ENCODE peak calls at places on chromosomes 11 and 22, in ten cellular contexts. One of them, this sample, is unnamed.

GRCh38 chr11:121567988-121568387 is 115.2 kb upstream of the SORL1-AS1 start:
- DNase-seq in A172: no peak
- DNase-seq in IMR-90: no peak
- DNase-seq in neural progenitor cell: no peak
- DNase-seq in NCI-H774: no peak
- DNase-seq in bronchial epithelial cell: no peak
- DNase-seq in anterior cingulate cortex: no peak
- DNase-seq in cardiac fibroblast: no peak
- DNase-seq in osteocyte: no peak
- DNase-seq in EL: no peak
- DNase-seq in this sample: no peak

GRCh38 chr11:88345408-88345807 is 7.9 kb upstream of the CTSC start:
- DNase-seq in A172: no peak
- DNase-seq in IMR-90: peak; percentile 54
- DNase-seq in neural progenitor cell: no peak
- DNase-seq in NCI-H774: no peak
- DNase-seq in bronchial epithelial cell: peak; percentile 58
- DNase-seq in anterior cingulate cortex: no peak
- DNase-seq in cardiac fibroblast: peak; percentile 67
- DNase-seq in osteocyte: no peak
- DNase-seq in EL: peak; percentile 52
- DNase-seq in this sample: no peak

GRCh38 chr22:42700355-42700754 is 20.3 kb downstream of the A4GALT start:
- DNase-seq in A172: no peak
- DNase-seq in IMR-90: no peak
- DNase-seq in neural progenitor cell: no peak
- DNase-seq in NCI-H774: no peak
- DNase-seq in bronchial epithelial cell: no peak
- DNase-seq in anterior cingulate cortex: no peak
- DNase-seq in cardiac fibroblast: no peak
- DNase-seq in osteocyte: no peak
- DNase-seq in EL: no peak
- DNase-seq in this sample: no peak

GRCh38 chr11:85787809-85788805 is 22.8 kb downstream of the SYTL2 start:
- DNase-seq in A172: peak; percentile 42
- DNase-seq in IMR-90: peak; percentile 42
- DNase-seq in neural progenitor cell: no peak
- DNase-seq in NCI-H774: no peak
- DNase-seq in bronchial epithelial cell: peak; percentile 91
- DNase-seq in anterior cingulate cortex: no peak
- DNase-seq in cardiac fibroblast: no peak
- DNase-seq in osteocyte: no peak
- DNase-seq in EL: peak; percentile 35
- DNase-seq in this sample: no peak

GRCh38 chr11:123030517-123030916 is 31.4 kb downstream of the HSPA8 start:
- DNase-seq in A172: no peak
- DNase-seq in IMR-90: no peak
- DNase-seq in neural progenitor cell: no peak
- DNase-seq in NCI-H774: no peak
- DNase-seq in bronchial epithelial cell: no peak
- DNase-seq in anterior cingulate cortex: no peak
- DNase-seq in cardiac fibroblast: no peak
- DNase-seq in osteocyte: no peak
- DNase-seq in EL: no peak
- DNase-seq in this sample: no peak

GRCh38 chr11:110801328-110801727 is 89.1 kb upstream of the ARHGAP20 start:
- DNase-seq in A172: no peak
- DNase-seq in IMR-90: no peak
- DNase-seq in neural progenitor cell: no peak
- DNase-seq in NCI-H774: no peak
- DNase-seq in bronchial epithelial cell: no peak
- DNase-seq in anterior cingulate cortex: no peak
- DNase-seq in cardiac fibroblast: no peak
- DNase-seq in osteocyte: no peak
- DNase-seq in EL: no peak
- DNase-seq in this sample: no peak

GRCh38 chr11:12123799-12124198 is 13.4 kb downstream of the MICAL2 start:
- DNase-seq in A172: no peak
- DNase-seq in IMR-90: peak; percentile 55
- DNase-seq in neural progenitor cell: no peak
- DNase-seq in NCI-H774: no peak
- DNase-seq in bronchial epithelial cell: no peak
- DNase-seq in anterior cingulate cortex: no peak
- DNase-seq in cardiac fibroblast: peak; percentile 47
- DNase-seq in osteocyte: no peak
- DNase-seq in EL: no peak
- DNase-seq in this sample: no peak

GRCh38 chr11:61967924-61968757 is 707 bp upstream of the FTH1 start:
- DNase-seq in A172: no peak
- DNase-seq in IMR-90: no peak
- DNase-seq in neural progenitor cell: peak; percentile 48
- DNase-seq in NCI-H774: peak; percentile 55
- DNase-seq in bronchial epithelial cell: no peak
- DNase-seq in anterior cingulate cortex: peak; percentile 60
- DNase-seq in cardiac fibroblast: peak; percentile 45
- DNase-seq in osteocyte: peak; percentile 83
- DNase-seq in EL: no peak
- DNase-seq in this sample: no peak

GRCh38 chr11:29293825-29294224 is 723.0 kb downstream of the KCNA4 start:
- DNase-seq in A172: peak; percentile 55
- DNase-seq in IMR-90: peak; percentile 94
- DNase-seq in neural progenitor cell: no peak
- DNase-seq in NCI-H774: no peak
- DNase-seq in bronchial epithelial cell: peak; percentile 91
- DNase-seq in anterior cingulate cortex: no peak
- DNase-seq in cardiac fibroblast: peak; percentile 90
- DNase-seq in osteocyte: no peak
- DNase-seq in EL: peak; percentile 80
- DNase-seq in this sample: no peak

GRCh38 chr11:124069429-124070401 is 28.6 kb upstream of the OR10G7 start:
- DNase-seq in A172: peak; percentile 12
- DNase-seq in IMR-90: peak; percentile 50
- DNase-seq in neural progenitor cell: peak; percentile 86
- DNase-seq in NCI-H774: peak; percentile 60
- DNase-seq in bronchial epithelial cell: peak; percentile 54
- DNase-seq in anterior cingulate cortex: peak; percentile 30
- DNase-seq in cardiac fibroblast: peak; percentile 65
- DNase-seq in osteocyte: no peak
- DNase-seq in EL: peak; percentile 67
- DNase-seq in this sample: no peak

GRCh38 chr22:49193901-49194465 is 633.7 kb downstream of the BRD1 start:
- DNase-seq in A172: no peak
- DNase-seq in IMR-90: no peak
- DNase-seq in neural progenitor cell: no peak
- DNase-seq in NCI-H774: no peak
- DNase-seq in bronchial epithelial cell: no peak
- DNase-seq in anterior cingulate cortex: no peak
- DNase-seq in cardiac fibroblast: no peak
- DNase-seq in osteocyte: no peak
- DNase-seq in EL: no peak
- DNase-seq in this sample: no peak

GRCh38 chr11:289145-289705 is 299 bp downstream of the PGGHG start:
- DNase-seq in A172: peak; percentile 34
- DNase-seq in IMR-90: no peak
- DNase-seq in neural progenitor cell: no peak
- DNase-seq in NCI-H774: no peak
- DNase-seq in bronchial epithelial cell: no peak
- DNase-seq in anterior cingulate cortex: no peak
- DNase-seq in cardiac fibroblast: no peak
- DNase-seq in osteocyte: no peak
- DNase-seq in EL: no peak
- DNase-seq in this sample: no peak

GRCh38 chr11:44530413-44531115 is 34.9 kb upstream of the CD82 start:
- DNase-seq in A172: peak; percentile 27
- DNase-seq in IMR-90: peak; percentile 19
- DNase-seq in neural progenitor cell: no peak
- DNase-seq in NCI-H774: no peak
- DNase-seq in bronchial epithelial cell: no peak
- DNase-seq in anterior cingulate cortex: no peak
- DNase-seq in cardiac fibroblast: peak; percentile 59
- DNase-seq in osteocyte: no peak
- DNase-seq in EL: no peak
- DNase-seq in this sample: no peak

GRCh38 chr11:18171377-18172000 is 1.1 kb upstream of the MRGPRX4 start:
- DNase-seq in A172: peak; percentile 58
- DNase-seq in IMR-90: no peak
- DNase-seq in neural progenitor cell: peak; percentile 73
- DNase-seq in NCI-H774: no peak
- DNase-seq in bronchial epithelial cell: peak; percentile 31
- DNase-seq in anterior cingulate cortex: no peak
- DNase-seq in cardiac fibroblast: peak; percentile 55
- DNase-seq in osteocyte: no peak
- DNase-seq in EL: peak; percentile 39
- DNase-seq in this sample: no peak

GRCh38 chr11:82872377-82873150 is 27.7 kb downstream of the PRCP start:
- DNase-seq in A172: no peak
- DNase-seq in IMR-90: no peak
- DNase-seq in neural progenitor cell: peak; percentile 31
- DNase-seq in NCI-H774: no peak
- DNase-seq in bronchial epithelial cell: no peak
- DNase-seq in anterior cingulate cortex: no peak
- DNase-seq in cardiac fibroblast: no peak
- DNase-seq in osteocyte: no peak
- DNase-seq in EL: no peak
- DNase-seq in this sample: no peak

GRCh38 chr11:32870676-32871075 is 21.9 kb upstream of the QSER1 start:
- DNase-seq in A172: no peak
- DNase-seq in IMR-90: no peak
- DNase-seq in neural progenitor cell: peak; percentile 44
- DNase-seq in NCI-H774: no peak
- DNase-seq in bronchial epithelial cell: no peak
- DNase-seq in anterior cingulate cortex: no peak
- DNase-seq in cardiac fibroblast: no peak
- DNase-seq in osteocyte: no peak
- DNase-seq in EL: peak; percentile 7
- DNase-seq in this sample: no peak

GRCh38 chr22:23117890-23118646 is 23.7 kb downstream of the RSPH14 start:
- DNase-seq in A172: no peak
- DNase-seq in IMR-90: no peak
- DNase-seq in neural progenitor cell: no peak
- DNase-seq in NCI-H774: no peak
- DNase-seq in bronchial epithelial cell: no peak
- DNase-seq in anterior cingulate cortex: no peak
- DNase-seq in cardiac fibroblast: no peak
- DNase-seq in osteocyte: no peak
- DNase-seq in EL: no peak
- DNase-seq in this sample: no peak

GRCh38 chr11:86818466-86819282 is 18.3 kb downstream of the PRSS23 start:
- DNase-seq in A172: peak; percentile 51
- DNase-seq in IMR-90: peak; percentile 81
- DNase-seq in neural progenitor cell: peak; percentile 73
- DNase-seq in NCI-H774: peak; percentile 74
- DNase-seq in bronchial epithelial cell: peak; percentile 73
- DNase-seq in anterior cingulate cortex: no peak
- DNase-seq in cardiac fibroblast: peak; percentile 89
- DNase-seq in osteocyte: no peak
- DNase-seq in EL: peak; percentile 74
- DNase-seq in this sample: no peak

This sample was measured in gastrocnemius medialis.